ENCODE peak calls at places on chromosomes 2 and 18, in five cellular contexts. D is OCI-LY7; E is ovary; G is HS-27A; M is CD4-positive, CD25-positive, alpha-beta regulatory T cell. H is an unnamed sample.
A peak's percentile ranks its signal among the peaks of the same experiment; 100 is the strongest.

GRCh38 chr2:173415663-173416469 is 61.2 kb downstream of the CDCA7 start:
- DNase-seq in D (no peak), G (no peak), E (no peak), M (no peak), H (no peak)

GRCh38 chr2:150188177-150188576 is 299.3 kb downstream of the RND3 start:
- DNase-seq in G (no peak), M (no peak), E (no peak), D (no peak), H (no peak)

GRCh38 chr2:214378455-214379103 is 32.3 kb upstream of the VWC2L start:
- DNase-seq in G (no peak), M (no peak), D (no peak), E (no peak), H (no peak)

GRCh38 chr2:119197529-119198266 is 25.9 kb upstream of the STEAP3 start:
- DNase-seq in E (peak; percentile 23), M (no peak), D (no peak), G (no peak), H (no peak)

GRCh38 chr2:102103992-102104871 is 38.3 kb upstream of the IL1R1 start:
- DNase-seq in G (peak; percentile 48), M (peak; percentile 29), D (no peak), E (peak; percentile 80), H (peak; percentile 80)

GRCh38 chr2:174768557-174768956 is 4.3 kb upstream of the CHRNA1 start:
- DNase-seq in M (no peak), G (no peak), E (no peak), D (no peak), H (no peak)

GRCh38 chr2:46601328-46601963 is 122.1 kb downstream of the TMEM247 start:
- DNase-seq in D (peak; percentile 41), E (no peak), M (peak; percentile 17), G (no peak), H (peak; percentile 17)

GRCh38 chr18:292271-292670 is 24.4 kb upstream of the THOC1 start:
- DNase-seq in M (no peak), G (no peak), D (no peak), E (no peak), H (no peak)

GRCh38 chr2:219630770-219631405 is 3.5 kb downstream of the SLC4A3 start:
- DNase-seq in E (peak; percentile 39), M (no peak), D (no peak), G (no peak), H (no peak)

GRCh38 chr2:235171511-235172130 is 219.8 kb downstream of the SH3BP4 start:
- DNase-seq in E (no peak), D (no peak), G (no peak), M (no peak), H (peak; percentile 79)

GRCh38 chr2:120470717-120471060 is 124.8 kb downstream of the INHBB start:
- DNase-seq in M (no peak), G (no peak), E (no peak), D (no peak), H (peak; percentile 44)

GRCh38 chr2:232362174-232362913 is 16.2 kb upstream of the ALPP start:
- DNase-seq in E (no peak), M (no peak), G (no peak), D (peak; percentile 48), H (no peak)

GRCh38 chr2:224412064-224412921 is 10.4 kb upstream of the FAM124B start:
- DNase-seq in E (no peak), M (no peak), G (no peak), D (no peak), H (peak; percentile 80)

GRCh38 chr18:25923193-25923592 is 167.2 kb downstream of the SS18 start:
- DNase-seq in M (no peak), D (peak; percentile 5), G (no peak), E (no peak), H (no peak)

GRCh38 chr2:133599211-133599610 is 30.9 kb upstream of the NCKAP5 start:
- DNase-seq in M (no peak), D (no peak), G (no peak), E (no peak), H (no peak)

GRCh38 chr2:238286095-238286494 is 2.3 kb downstream of the PER2 start:
- DNase-seq in M (no peak), G (no peak), D (no peak), E (no peak), H (no peak)

GRCh38 chr18:6031442-6031841 is 136.1 kb upstream of the TMEM200C start:
- DNase-seq in M (no peak), D (no peak), E (no peak), G (no peak), H (no peak)

GRCh38 chr2:113223813-113224212 is 50.0 kb downstream of the PSD4 start:
- DNase-seq in M (no peak), D (no peak), E (no peak), G (no peak), H (no peak)

GRCh38 chr2:45237850-45238542 is 228.7 kb upstream of the SIX2 start:
- DNase-seq in M (no peak), E (no peak), D (no peak), G (peak; percentile 98), H (peak; percentile 94)

GRCh38 chr2:227462972-227463931 is 8.7 kb upstream of the AGFG1 start:
- DNase-seq in M (no peak), E (no peak), G (no peak), D (no peak), H (no peak)

GRCh38 chr2:208077286-208077685 is 47.0 kb downstream of the CRYGD start:
- DNase-seq in E (no peak), D (no peak), G (no peak), M (no peak), H (no peak)

GRCh38 chr18:903703-904102 is 968 bp upstream of the ADCYAP1 start:
- DNase-seq in D (no peak), E (no peak), G (no peak), M (peak; percentile 23), H (peak; percentile 33)

GRCh38 chr2:86621290-86621943 is 2.2 kb downstream of the RNF103 start:
- DNase-seq in E (no peak), M (no peak), G (no peak), D (peak; percentile 22), H (no peak)

GRCh38 chr18:59593291-59593717 is 103.9 kb downstream of the CCBE1 start:
- DNase-seq in M (no peak), G (peak; percentile 14), D (no peak), E (no peak), H (peak; percentile 77)

GRCh38 chr2:166773268-166773949 is 114.9 kb upstream of the XIRP2 start:
- DNase-seq in D (no peak), E (no peak), G (no peak), M (no peak), H (no peak)

GRCh38 chr18:23257686-23258565 is 122.6 kb downstream of the CABLES1 start:
- DNase-seq in G (no peak), D (no peak), E (no peak), M (no peak), H (peak; percentile 56)

GRCh38 chr2:156666130-156666785 is 230.1 kb downstream of the GPD2 start:
- DNase-seq in M (no peak), G (no peak), D (no peak), E (no peak), H (no peak)

GRCh38 chr18:12391487-12392136 is 14.6 kb upstream of the AFG3L2 start:
- DNase-seq in G (peak; percentile 46), E (peak; percentile 73), D (peak; percentile 73), M (peak; percentile 43), H (peak; percentile 79)

GRCh38 chr18:76553715-76554603 is 58.9 kb upstream of the ZNF516 start:
- DNase-seq in M (no peak), D (no peak), G (no peak), E (no peak), H (no peak)

GRCh38 chr2:30417253-30417652 is 29.8 kb upstream of the LCLAT1 start:
- DNase-seq in D (no peak), G (no peak), E (peak; percentile 85), M (no peak), H (no peak)

GRCh38 chr2:32559136-32559535 is 68.7 kb upstream of the TTC27 start:
- DNase-seq in E (no peak), D (no peak), G (no peak), M (no peak), H (no peak)

GRCh38 chr2:65231892-65232477 is 4.4 kb downstream of the ACTR2 start:
- DNase-seq in D (no peak), E (no peak), M (no peak), G (no peak), H (peak; percentile 43)

GRCh38 chr2:145484443-145485086 is 964.6 kb upstream of the ZEB2 start:
- DNase-seq in E (no peak), D (peak; percentile 33), M (no peak), G (peak; percentile 47), H (peak; percentile 48)

GRCh38 chr18:13452448-13452811 is 233.9 kb downstream of the LDLRAD4 start:
- DNase-seq in G (no peak), M (no peak), E (no peak), D (no peak), H (peak; percentile 83)

GRCh38 chr2:15823459-15824396 is 116.6 kb upstream of the MYCN start:
- DNase-seq in M (no peak), D (no peak), E (no peak), G (no peak), H (no peak)

GRCh38 chr2:28048341-28048740 is 157.8 kb downstream of the BABAM2 start:
- DNase-seq in D (no peak), E (no peak), G (no peak), M (no peak), H (no peak)

GRCh38 chr2:119431155-119431975 is at the start of gene TMEM37:
- DNase-seq in D (peak; percentile 44), M (no peak), E (peak; percentile 80), G (peak; percentile 26), H (peak; percentile 76)

GRCh38 chr2:145740302-145740701 is 1220.4 kb upstream of the ZEB2 start:
- DNase-seq in D (no peak), E (no peak), M (no peak), G (no peak), H (no peak)

GRCh38 chr18:28576941-28577340 is 400.0 kb upstream of the CDH2 start:
- DNase-seq in D (no peak), E (no peak), G (no peak), M (no peak), H (no peak)